ENCODE peak calls at places on chromosomes 6 and 20, in five cellular contexts. C is A673; Y is activated CD8-positive, alpha-beta memory T cell treated with anti-CD3 and anti-CD28 coated beads, Interleukin-2, amount 10 ng/mL, durations not matched to agents 7 days and 5 days; P is stimulated activated CD4-positive, alpha-beta T cell treated with anti-CD3 and anti-CD28 coated beads, Interleukin-15, amount 100 ng/mL, for 1 hour; X is AG09319. V is an unnamed sample.

GRCh38 chr20:63062188-63063140 is 55.7 kb upstream of the BHLHE23 start:
- DNase-seq in X (no peak), Y (no peak), C (no peak), P (no peak), V (no peak)

GRCh38 chr6:166361080-166361429 is 18.7 kb upstream of the SFT2D1 start:
- DNase-seq in X (no peak), P (no peak), Y (no peak), C (no peak), V (no peak)

GRCh38 chr20:9831032-9831431 is 7.8 kb downstream of the PAK5 start:
- DNase-seq in Y (no peak), X (no peak), P (no peak), C (no peak), V (no peak)

GRCh38 chr6:96907498-96907897 is 9.8 kb upstream of the NDUFAF4 start:
- DNase-seq in X (no peak), P (no peak), C (no peak), Y (peak), V (no peak)

GRCh38 chr6:123962508-123962907 is 158.8 kb downstream of the NKAIN2 start:
- DNase-seq in C (no peak), Y (no peak), P (no peak), X (no peak), V (peak)

GRCh38 chr6:53651149-53651763 is 14.3 kb downstream of the KLHL31 start:
- DNase-seq in Y (peak), P (peak), C (peak), X (peak), V (peak)

GRCh38 chr6:163402616-163403015 is 11.9 kb upstream of the QKI start:
- DNase-seq in X (no peak), C (no peak), P (no peak), Y (no peak), V (no peak)

GRCh38 chr6:72742274-72742673 is 120.4 kb downstream of the KCNQ5 start:
- DNase-seq in P (no peak), C (no peak), X (no peak), Y (no peak), V (no peak)

GRCh38 chr6:163694988-163695942 is 280.7 kb downstream of the QKI start:
- DNase-seq in C (no peak), P (no peak), X (no peak), Y (no peak), V (no peak)

GRCh38 chr6:41367700-41368099 is 32.3 kb downstream of the NCR2 start:
- DNase-seq in X (no peak), C (peak), Y (no peak), P (no peak), V (peak)

GRCh38 chr6:1613631-1614447 is 4.1 kb downstream of the FOXC1 start:
- DNase-seq in X (no peak), Y (no peak), C (no peak), P (no peak), V (peak)

GRCh38 chr20:14470231-14470894 is 133.0 kb upstream of the FLRT3 start:
- DNase-seq in X (no peak), C (no peak), P (no peak), Y (no peak), V (no peak)

GRCh38 chr6:30647039-30647801 is at the start of gene C6orf136:
- DNase-seq in C (peak), X (peak), Y (peak), P (peak), V (peak)

GRCh38 chr20:51244496-51244895 is 221.6 kb upstream of the KCNG1 start:
- DNase-seq in Y (no peak), C (no peak), P (no peak), X (no peak), V (no peak)

GRCh38 chr6:24872769-24873168 is 63.0 kb downstream of the RIPOR2 start:
- DNase-seq in C (no peak), Y (no peak), P (no peak), X (no peak), V (no peak)

GRCh38 chr20:62854121-62854520 is 7.5 kb downstream of the TCFL5 start:
- DNase-seq in P (no peak), X (no peak), Y (no peak), C (no peak), V (no peak)

GRCh38 chr6:100904316-100904715 is 23.2 kb upstream of the ASCC3 start:
- DNase-seq in X (no peak), Y (no peak), C (no peak), P (no peak), V (no peak)

GRCh38 chr6:27178001-27178730 is 69.3 kb upstream of the PRSS16 start:
- DNase-seq in C (peak), P (no peak), X (peak), Y (peak), V (peak)

GRCh38 chr20:21046413-21047070 is 59.6 kb downstream of the LINC00237 start:
- DNase-seq in Y (no peak), P (no peak), X (no peak), C (no peak), V (peak)

GRCh38 chr6:34806738-34807453 is 15.0 kb downstream of the BLTP3A start:
- DNase-seq in Y (no peak), P (no peak), C (no peak), X (no peak), V (no peak)

GRCh38 chr6:48986105-48986504 is 476.9 kb downstream of the MMUT start:
- DNase-seq in X (no peak), P (no peak), C (no peak), Y (no peak), V (no peak)

GRCh38 chr6:135212020-135212806 is 31.1 kb downstream of the MYB start:
- DNase-seq in X (no peak), C (peak), Y (peak), P (no peak), V (no peak)

GRCh38 chr6:8839626-8840025 is 404.3 kb upstream of the SLC35B3 start:
- DNase-seq in Y (no peak), P (no peak), X (no peak), C (no peak), V (no peak)

GRCh38 chr20:63178889-63179751 is 36.8 kb downstream of the YTHDF1 start:
- DNase-seq in X (no peak), P (peak), C (peak), Y (peak), V (peak)

GRCh38 chr6:73369563-73369962 is at the start of gene OOEP:
- DNase-seq in X (no peak), P (no peak), C (no peak), Y (no peak), V (no peak)

GRCh38 chr6:2966347-2966746 is 5.0 kb downstream of the SERPINB6 start:
- DNase-seq in C (no peak), P (no peak), Y (no peak), X (no peak), V (no peak)

GRCh38 chr6:111580826-111581505 is 24.7 kb downstream of the TRAF3IP2 start:
- DNase-seq in Y (no peak), X (no peak), P (no peak), C (peak), V (peak)

GRCh38 chr20:62114894-62115293 is 7.4 kb upstream of the LSM14B start:
- DNase-seq in C (no peak), X (no peak), Y (no peak), P (no peak), V (no peak)

V was measured in NCI-H82.